ENCODE peak calls at places on chromosomes 16 and 17, in six cellular contexts. One of them, this sample, is unnamed.

GRCh38 chr16:84844561-84845495 is 25.0 kb downstream of the CRISPLD2 start:
- DNase-seq in keratinocyte: no peak
- DNase-seq in heart right ventricle: no peak
- DNase-seq in stomach: no peak
- DNase-seq in progenitor cell of endocrine pancreas: no peak
- DNase-seq in fibroblast of mammary gland: no peak
- DNase-seq in this sample: no peak

GRCh38 chr17:27861979-27862378 is 31.2 kb downstream of the LYRM9 start:
- DNase-seq in fibroblast of mammary gland: peak; percentile 12
- DNase-seq in stomach: no peak
- DNase-seq in heart right ventricle: no peak
- DNase-seq in keratinocyte: no peak
- DNase-seq in progenitor cell of endocrine pancreas: no peak
- DNase-seq in this sample: no peak

GRCh38 chr17:50956750-50957523 is 90.8 kb upstream of the TOB1 start:
- DNase-seq in heart right ventricle: peak; percentile 67
- DNase-seq in keratinocyte: no peak
- DNase-seq in progenitor cell of endocrine pancreas: no peak
- DNase-seq in stomach: peak; percentile 69
- DNase-seq in fibroblast of mammary gland: peak; percentile 55
- DNase-seq in this sample: peak; percentile 61

GRCh38 chr17:60524463-60525346 is 1.3 kb downstream of the APPBP2 start:
- DNase-seq in stomach: no peak
- DNase-seq in fibroblast of mammary gland: peak; percentile 16
- DNase-seq in keratinocyte: no peak
- DNase-seq in progenitor cell of endocrine pancreas: no peak
- DNase-seq in heart right ventricle: no peak
- DNase-seq in this sample: no peak

GRCh38 chr16:27326738-27327585 is 13.2 kb downstream of the IL4R start:
- DNase-seq in stomach: peak; percentile 71
- DNase-seq in keratinocyte: peak; percentile 44
- DNase-seq in progenitor cell of endocrine pancreas: no peak
- DNase-seq in heart right ventricle: peak; percentile 63
- DNase-seq in fibroblast of mammary gland: peak; percentile 97
- DNase-seq in this sample: peak; percentile 50

GRCh38 chr17:82787081-82787848 is 35.4 kb downstream of the TBCD start:
- DNase-seq in progenitor cell of endocrine pancreas: no peak
- DNase-seq in fibroblast of mammary gland: peak; percentile 87
- DNase-seq in keratinocyte: peak; percentile 30
- DNase-seq in stomach: no peak
- DNase-seq in heart right ventricle: no peak
- DNase-seq in this sample: no peak

GRCh38 chr16:58882292-58882691 is 148.2 kb upstream of the GOT2 start:
- DNase-seq in heart right ventricle: no peak
- DNase-seq in keratinocyte: no peak
- DNase-seq in fibroblast of mammary gland: no peak
- DNase-seq in stomach: no peak
- DNase-seq in progenitor cell of endocrine pancreas: no peak
- DNase-seq in this sample: no peak

GRCh38 chr16:48014349-48015135 is 141.3 kb downstream of the ABCC12 start:
- DNase-seq in keratinocyte: peak; percentile 97
- DNase-seq in heart right ventricle: no peak
- DNase-seq in progenitor cell of endocrine pancreas: no peak
- DNase-seq in stomach: no peak
- DNase-seq in fibroblast of mammary gland: peak; percentile 4
- DNase-seq in this sample: no peak

GRCh38 chr17:69909389-69909788 is 165.6 kb upstream of the KCNJ16 start:
- DNase-seq in fibroblast of mammary gland: peak; percentile 17
- DNase-seq in keratinocyte: no peak
- DNase-seq in stomach: no peak
- DNase-seq in progenitor cell of endocrine pancreas: no peak
- DNase-seq in heart right ventricle: no peak
- DNase-seq in this sample: no peak

GRCh38 chr16:85554114-85554790 is 58.9 kb upstream of the GSE1 start:
- DNase-seq in heart right ventricle: peak; percentile 53
- DNase-seq in progenitor cell of endocrine pancreas: no peak
- DNase-seq in fibroblast of mammary gland: peak; percentile 81
- DNase-seq in keratinocyte: peak; percentile 23
- DNase-seq in stomach: peak; percentile 73
- DNase-seq in this sample: no peak

GRCh38 chr17:41421116-41421515 is 3.3 kb downstream of the KRT37 start:
- DNase-seq in stomach: no peak
- DNase-seq in progenitor cell of endocrine pancreas: no peak
- DNase-seq in keratinocyte: no peak
- DNase-seq in fibroblast of mammary gland: peak; percentile 37
- DNase-seq in heart right ventricle: no peak
- DNase-seq in this sample: no peak

GRCh38 chr17:62093188-62094155 is 28.4 kb upstream of the MED13 start:
- DNase-seq in stomach: no peak
- DNase-seq in keratinocyte: peak; percentile 52
- DNase-seq in fibroblast of mammary gland: peak; percentile 98
- DNase-seq in heart right ventricle: no peak
- DNase-seq in progenitor cell of endocrine pancreas: no peak
- DNase-seq in this sample: no peak

GRCh38 chr16:77739493-77739892 is 17.2 kb downstream of the NUDT7 start:
- DNase-seq in stomach: no peak
- DNase-seq in progenitor cell of endocrine pancreas: no peak
- DNase-seq in keratinocyte: no peak
- DNase-seq in heart right ventricle: no peak
- DNase-seq in fibroblast of mammary gland: peak; percentile 28
- DNase-seq in this sample: no peak

GRCh38 chr17:31297090-31297489 is at the start of gene OMG:
- DNase-seq in stomach: no peak
- DNase-seq in fibroblast of mammary gland: no peak
- DNase-seq in progenitor cell of endocrine pancreas: no peak
- DNase-seq in heart right ventricle: no peak
- DNase-seq in keratinocyte: no peak
- DNase-seq in this sample: no peak

GRCh38 chr17:45307290-45308015 is 9.4 kb downstream of the MAP3K14 start:
- DNase-seq in progenitor cell of endocrine pancreas: no peak
- DNase-seq in heart right ventricle: no peak
- DNase-seq in keratinocyte: no peak
- DNase-seq in stomach: no peak
- DNase-seq in fibroblast of mammary gland: peak; percentile 95
- DNase-seq in this sample: no peak

GRCh38 chr16:24973771-24974461 is 41.3 kb downstream of the ARHGAP17 start:
- DNase-seq in heart right ventricle: no peak
- DNase-seq in fibroblast of mammary gland: no peak
- DNase-seq in progenitor cell of endocrine pancreas: no peak
- DNase-seq in keratinocyte: no peak
- DNase-seq in stomach: no peak
- DNase-seq in this sample: no peak

GRCh38 chr16:24975428-24975889 is 39.7 kb downstream of the ARHGAP17 start:
- DNase-seq in heart right ventricle: no peak
- DNase-seq in fibroblast of mammary gland: no peak
- DNase-seq in keratinocyte: no peak
- DNase-seq in progenitor cell of endocrine pancreas: no peak
- DNase-seq in stomach: no peak
- DNase-seq in this sample: no peak

GRCh38 chr16:24972608-24973220 is 42.5 kb downstream of the ARHGAP17 start:
- DNase-seq in heart right ventricle: no peak
- DNase-seq in stomach: no peak
- DNase-seq in progenitor cell of endocrine pancreas: no peak
- DNase-seq in keratinocyte: no peak
- DNase-seq in fibroblast of mammary gland: no peak
- DNase-seq in this sample: no peak

GRCh38 chr16:24976061-24976779 is 38.9 kb downstream of the ARHGAP17 start:
- DNase-seq in keratinocyte: no peak
- DNase-seq in stomach: no peak
- DNase-seq in progenitor cell of endocrine pancreas: no peak
- DNase-seq in heart right ventricle: no peak
- DNase-seq in fibroblast of mammary gland: no peak
- DNase-seq in this sample: no peak

DNA sequence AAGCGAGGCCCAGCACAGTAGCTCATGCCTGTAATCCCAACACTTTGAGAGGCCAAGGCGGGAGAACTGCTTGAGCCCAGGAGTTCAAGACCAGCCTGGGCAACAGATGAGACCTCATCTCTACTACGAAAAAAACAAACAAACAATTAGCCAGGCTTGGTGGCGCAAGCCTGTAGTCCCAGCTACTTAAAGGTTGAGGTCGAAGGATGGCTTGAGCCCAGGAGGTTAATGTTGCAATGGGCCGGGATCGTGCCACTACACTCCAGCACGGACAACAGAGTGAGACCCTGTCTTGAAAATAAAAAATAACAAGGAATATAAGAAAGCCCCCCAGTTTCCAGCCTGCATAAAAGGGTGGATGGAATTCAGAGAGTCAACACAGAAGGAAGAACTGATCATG is 40.3 kb downstream of the ARHGAP17 start:
- DNase-seq in fibroblast of mammary gland: no peak
- DNase-seq in stomach: no peak
- DNase-seq in keratinocyte: no peak
- DNase-seq in heart right ventricle: no peak
- DNase-seq in progenitor cell of endocrine pancreas: no peak
- DNase-seq in this sample: no peak
- TF ChIP-seq CTCF in fibroblast of mammary gland: no peak
- TF ChIP-seq CTCF in stomach: no peak
- TF ChIP-seq CTCF in keratinocyte: no peak
- TF ChIP-seq CTCF in heart right ventricle: no peak
- TF ChIP-seq CTCF in progenitor cell of endocrine pancreas: no peak
- TF ChIP-seq CTCF in this sample: no peak

GRCh38 chr16:11395008-11395948 is 50.0 kb downstream of the RMI2 start:
- DNase-seq in heart right ventricle: no peak
- DNase-seq in stomach: no peak
- DNase-seq in progenitor cell of endocrine pancreas: no peak
- DNase-seq in keratinocyte: no peak
- DNase-seq in fibroblast of mammary gland: no peak
- DNase-seq in this sample: no peak

GRCh38 chr16:11394593-11394960 is 49.3 kb downstream of the RMI2 start:
- DNase-seq in stomach: no peak
- DNase-seq in fibroblast of mammary gland: no peak
- DNase-seq in progenitor cell of endocrine pancreas: no peak
- DNase-seq in heart right ventricle: no peak
- DNase-seq in keratinocyte: no peak
- DNase-seq in this sample: no peak

GRCh38 chr16:11398136-11398535 is 52.9 kb downstream of the RMI2 start:
- DNase-seq in stomach: no peak
- DNase-seq in progenitor cell of endocrine pancreas: no peak
- DNase-seq in fibroblast of mammary gland: no peak
- DNase-seq in keratinocyte: no peak
- DNase-seq in heart right ventricle: no peak
- DNase-seq in this sample: no peak

GRCh38 chr16:11395949-11396240 is 50.6 kb downstream of the RMI2 start:
- DNase-seq in heart right ventricle: no peak
- DNase-seq in keratinocyte: no peak
- DNase-seq in progenitor cell of endocrine pancreas: no peak
- DNase-seq in stomach: no peak
- DNase-seq in fibroblast of mammary gland: no peak
- DNase-seq in this sample: no peak

DNA sequence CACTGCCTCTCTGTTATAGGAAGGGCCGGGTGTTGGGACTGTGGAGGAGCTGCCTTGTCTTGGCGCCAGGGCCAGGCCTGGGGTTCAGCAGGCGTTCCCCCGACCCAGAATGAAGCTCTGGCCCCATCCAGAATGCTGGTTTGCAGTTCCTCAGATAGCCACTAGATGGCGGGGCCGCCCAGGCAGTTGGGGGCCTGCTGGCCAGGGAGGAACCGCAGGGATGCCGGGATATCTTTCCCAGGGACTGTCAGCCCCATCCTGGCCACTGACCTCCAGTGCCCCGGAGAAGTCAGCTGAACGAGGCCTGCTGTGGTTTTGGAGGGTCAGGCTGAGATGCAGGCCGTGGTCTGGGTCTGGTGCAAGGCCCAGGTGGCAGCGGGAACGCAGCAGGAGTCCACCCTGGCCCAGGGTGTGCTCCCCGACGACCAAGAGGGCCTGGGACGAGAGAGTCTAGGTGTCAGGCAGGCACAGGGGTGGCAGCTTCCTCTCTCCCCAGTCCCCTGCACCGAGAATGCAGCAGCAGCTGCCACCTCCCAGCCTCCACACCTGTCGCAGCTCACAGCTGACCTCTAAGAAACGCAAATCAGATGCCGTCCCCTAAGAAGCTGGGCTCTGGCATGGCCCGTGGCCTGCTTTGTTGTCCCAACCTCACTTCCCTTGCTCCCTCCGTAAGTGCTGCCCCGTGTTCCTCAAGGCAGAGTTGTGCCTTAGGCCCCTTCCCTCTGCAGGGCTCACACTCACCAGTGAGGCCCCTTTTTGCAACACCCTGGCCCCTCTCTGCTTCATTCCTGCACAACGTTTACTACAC is 51.2 kb downstream of the RMI2 start:
- DNase-seq in keratinocyte: no peak
- DNase-seq in progenitor cell of endocrine pancreas: peak; percentile 87
- DNase-seq in fibroblast of mammary gland: peak; percentile 63
- DNase-seq in heart right ventricle: peak; percentile 70
- DNase-seq in stomach: peak; percentile 76
- DNase-seq in this sample: peak; percentile 91
- TF ChIP-seq CTCF in keratinocyte: peak; percentile 94
- TF ChIP-seq CTCF in progenitor cell of endocrine pancreas: peak; percentile 98
- TF ChIP-seq CTCF in fibroblast of mammary gland: peak; percentile 91
- TF ChIP-seq CTCF in heart right ventricle: peak; percentile 98
- TF ChIP-seq CTCF in stomach: peak; percentile 98
- TF ChIP-seq CTCF in this sample: peak; percentile 99

GRCh38 chr16:19115148-19116021 is 1.6 kb downstream of the ITPRIPL2 start:
- DNase-seq in keratinocyte: no peak
- DNase-seq in progenitor cell of endocrine pancreas: no peak
- DNase-seq in stomach: no peak
- DNase-seq in heart right ventricle: peak; percentile 25
- DNase-seq in fibroblast of mammary gland: peak; percentile 50
- DNase-seq in this sample: no peak
- TF ChIP-seq CTCF in keratinocyte: peak; percentile 7
- TF ChIP-seq CTCF in progenitor cell of endocrine pancreas: no peak
- TF ChIP-seq CTCF in stomach: no peak
- TF ChIP-seq CTCF in heart right ventricle: peak; percentile 42
- TF ChIP-seq CTCF in fibroblast of mammary gland: peak; percentile 46
- TF ChIP-seq CTCF in this sample: peak; percentile 24

DNA sequence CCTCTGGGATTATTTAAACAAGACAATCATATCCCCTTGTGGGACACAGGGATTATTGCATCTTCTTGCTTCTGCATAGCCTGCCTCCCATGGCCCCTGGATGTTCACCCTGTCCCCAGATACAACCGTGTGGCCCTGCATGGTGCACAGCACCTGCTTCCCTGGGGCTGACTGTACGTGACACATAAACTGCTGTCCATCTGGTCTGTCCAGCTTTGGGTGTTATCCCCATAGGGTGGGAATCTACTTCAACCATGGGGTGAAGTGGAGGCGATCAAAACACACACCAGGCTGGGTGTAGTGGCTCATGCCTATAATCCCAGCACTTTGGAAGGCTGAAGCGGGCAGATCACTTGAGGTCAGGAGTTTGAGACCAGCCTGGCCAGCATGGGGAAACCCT is 138.8 kb downstream of the XYLT1 start:
- DNase-seq in stomach: no peak
- DNase-seq in fibroblast of mammary gland: no peak
- DNase-seq in keratinocyte: no peak
- DNase-seq in heart right ventricle: no peak
- DNase-seq in progenitor cell of endocrine pancreas: no peak
- DNase-seq in this sample: no peak
- TF ChIP-seq CTCF in stomach: no peak
- TF ChIP-seq CTCF in fibroblast of mammary gland: no peak
- TF ChIP-seq CTCF in keratinocyte: peak; percentile 15
- TF ChIP-seq CTCF in heart right ventricle: no peak
- TF ChIP-seq CTCF in progenitor cell of endocrine pancreas: no peak
- TF ChIP-seq CTCF in this sample: no peak

DNA sequence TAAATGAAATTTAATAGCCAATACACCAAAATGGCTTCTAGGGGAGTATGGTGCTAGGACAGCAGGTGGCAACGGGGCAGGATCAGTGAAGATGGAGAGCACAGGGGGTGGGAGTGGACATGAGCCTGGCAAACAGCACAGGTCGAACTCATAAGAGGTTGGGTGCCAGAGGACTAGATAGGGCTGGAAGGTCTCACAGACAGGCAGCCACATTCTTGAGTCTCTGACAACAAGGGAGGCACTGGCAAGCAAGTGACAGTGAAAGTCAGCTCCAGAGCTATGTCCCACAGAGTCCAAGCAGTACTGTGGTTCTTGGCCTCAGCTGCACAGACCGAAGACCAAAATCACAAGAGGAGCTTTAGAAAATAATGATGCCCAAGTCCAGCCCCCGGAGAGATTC is 61.2 kb downstream of the USP31 start:
- DNase-seq in heart right ventricle: no peak
- DNase-seq in fibroblast of mammary gland: no peak
- DNase-seq in stomach: no peak
- DNase-seq in keratinocyte: no peak
- DNase-seq in progenitor cell of endocrine pancreas: no peak
- DNase-seq in this sample: no peak
- TF ChIP-seq CTCF in heart right ventricle: no peak
- TF ChIP-seq CTCF in fibroblast of mammary gland: no peak
- TF ChIP-seq CTCF in stomach: no peak
- TF ChIP-seq CTCF in keratinocyte: no peak
- TF ChIP-seq CTCF in progenitor cell of endocrine pancreas: no peak
- TF ChIP-seq CTCF in this sample: no peak

This sample was measured in endothelial cell.